ENCODE peak calls at places on chromosomes 13 and 19, in six cellular contexts. I, G, S, C, D and R are unnamed samples.
A peak's percentile ranks its signal among the peaks of the same experiment; 100 is the strongest.

GRCh38 chr19:17266975-17267788 is at the start of gene BABAM1:
- DNase-seq in I (peak; percentile 98), G (peak; percentile 92), S (peak; percentile 93), C (peak; percentile 98), D (peak; percentile 98), R (peak; percentile 100)

GRCh38 chr19:39265321-39265916 is 2.8 kb upstream of the IFNL2 start:
- DNase-seq in I (no peak), G (no peak), S (no peak), C (no peak), D (no peak), R (no peak)

GRCh38 chr13:80040219-80040976 is 300.5 kb downstream of the SPRY2 start:
- DNase-seq in I (no peak), G (no peak), S (peak; percentile 73), C (no peak), D (no peak), R (peak; percentile 96)

GRCh38 chr13:44230736-44231135 is 142.9 kb upstream of the SERP2 start:
- DNase-seq in I (no peak), G (no peak), S (no peak), C (no peak), D (no peak), R (peak; percentile 58)

GRCh38 chr19:23460656-23461055 is 65.4 kb upstream of the ZNF91 start:
- DNase-seq in I (no peak), G (no peak), S (no peak), C (no peak), D (no peak), R (no peak)

GRCh38 chr13:110014719-110015118 is 228.3 kb upstream of the IRS2 start:
- DNase-seq in I (no peak), G (no peak), S (no peak), C (no peak), D (no peak), R (peak; percentile 75)

GRCh38 chr19:16442386-16443276 is 29.1 kb downstream of the EPS15L1 start:
- DNase-seq in I (no peak), G (no peak), S (no peak), C (no peak), D (no peak), R (no peak)

GRCh38 chr13:40876020-40876738 is 86.8 kb downstream of the SLC25A15 start:
- DNase-seq in I (no peak), G (no peak), S (no peak), C (no peak), D (no peak), R (no peak)

GRCh38 chr13:23531446-23531845 is 38.8 kb upstream of the TNFRSF19 start:
- DNase-seq in I (no peak), G (no peak), S (no peak), C (no peak), D (no peak), R (no peak)

GRCh38 chr19:39160889-39161672 is 35.5 kb downstream of the PAK4 start:
- DNase-seq in I (no peak), G (no peak), S (no peak), C (no peak), D (no peak), R (peak; percentile 28)